ENCODE peak calls at places on chromosomes 11 and 22, in four cellular contexts. One of them, this sample, is unnamed.

GRCh38 chr22:24465566-24465965 is 29.6 kb upstream of the UPB1 start:
- DNase-seq in HepG2: peak
- DNase-seq in A549: peak
- DNase-seq in K562: peak
- DNase-seq in this sample: peak

GRCh38 chr11:6431861-6432260 is 8.9 kb downstream of the HPX start:
- DNase-seq in HepG2: no peak
- DNase-seq in K562: no peak
- DNase-seq in A549: peak
- DNase-seq in this sample: peak

GRCh38 chr11:19777342-19778102 is 64.9 kb downstream of the NAV2 start:
- DNase-seq in HepG2: peak
- DNase-seq in A549: peak
- DNase-seq in K562: peak
- DNase-seq in this sample: peak

GRCh38 chr11:9982796-9983579 is 311.0 kb downstream of the SBF2 start:
- DNase-seq in HepG2: peak
- DNase-seq in A549: peak
- DNase-seq in K562: peak
- DNase-seq in this sample: peak

GRCh38 chr11:77470504-77470903 is 3.4 kb downstream of the PAK1 start:
- DNase-seq in K562: no peak
- DNase-seq in HepG2: no peak
- DNase-seq in A549: no peak
- DNase-seq in this sample: no peak

GRCh38 chr11:29312817-29313216 is 704.0 kb downstream of the KCNA4 start:
- DNase-seq in A549: no peak
- DNase-seq in K562: no peak
- DNase-seq in HepG2: no peak
- DNase-seq in this sample: peak

GRCh38 chr11:82733444-82734119 is at the start of gene FAM181B:
- DNase-seq in A549: peak
- DNase-seq in K562: peak
- DNase-seq in HepG2: no peak
- DNase-seq in this sample: no peak

GRCh38 chr11:114301088-114301487 is 4.9 kb downstream of the NNMT start:
- DNase-seq in A549: no peak
- DNase-seq in K562: no peak
- DNase-seq in HepG2: no peak
- DNase-seq in this sample: no peak

GRCh38 chr11:19076744-19077589 is 16.4 kb upstream of the MRGPRX2 start:
- DNase-seq in HepG2: peak
- DNase-seq in A549: peak
- DNase-seq in K562: peak
- DNase-seq in this sample: peak

GRCh38 chr22:24230911-24231656 is 13.8 kb downstream of the GGT5 start:
- DNase-seq in A549: no peak
- DNase-seq in HepG2: no peak
- DNase-seq in K562: peak
- DNase-seq in this sample: no peak

GRCh38 chr11:77179048-77179447 is 51.0 kb downstream of the MYO7A start:
- DNase-seq in A549: no peak
- DNase-seq in HepG2: peak
- DNase-seq in K562: no peak
- DNase-seq in this sample: no peak

GRCh38 chr11:119361056-119361787 is 14.7 kb upstream of the MFRP start:
- DNase-seq in HepG2: peak
- DNase-seq in K562: peak
- DNase-seq in A549: peak
- DNase-seq in this sample: peak

GRCh38 chr11:131744847-131745246 is 374.4 kb downstream of the NTM start:
- DNase-seq in A549: no peak
- DNase-seq in K562: no peak
- DNase-seq in HepG2: no peak
- DNase-seq in this sample: peak

GRCh38 chr11:111936045-111936400 is 1.1 kb upstream of the DIXDC1 start:
- DNase-seq in HepG2: peak
- DNase-seq in K562: no peak
- DNase-seq in A549: no peak
- DNase-seq in this sample: peak

GRCh38 chr11:128411812-128412211 is 175.5 kb downstream of the ETS1 start:
- DNase-seq in A549: no peak
- DNase-seq in K562: no peak
- DNase-seq in HepG2: no peak
- DNase-seq in this sample: no peak
- TF ChIP-seq MAZ in A549: no peak
- TF ChIP-seq MAZ in K562: no peak
- TF ChIP-seq MAZ in HepG2: no peak
- TF ChIP-seq MAZ in this sample: no peak

GRCh38 chr22:43514476-43515157 is 102.8 kb downstream of the MPPED1 start:
- DNase-seq in A549: no peak
- DNase-seq in HepG2: no peak
- DNase-seq in K562: no peak
- DNase-seq in this sample: no peak
- TF ChIP-seq MAFK in A549: no peak
- TF ChIP-seq MAFK in HepG2: no peak
- TF ChIP-seq MAFK in K562: no peak
- TF ChIP-seq MAFK in this sample: no peak

GRCh38 chr22:41968601-41969000 is 642 bp upstream of the SEPTIN3 start:
- DNase-seq in K562: no peak
- DNase-seq in A549: no peak
- DNase-seq in HepG2: peak
- DNase-seq in this sample: peak

GRCh38 chr22:41964106-41964494 is 5.1 kb upstream of the SEPTIN3 start:
- DNase-seq in HepG2: no peak
- DNase-seq in A549: no peak
- DNase-seq in K562: no peak
- DNase-seq in this sample: no peak

GRCh38 chr22:41963453-41964105 is 5.7 kb upstream of the SEPTIN3 start:
- DNase-seq in A549: no peak
- DNase-seq in K562: no peak
- DNase-seq in HepG2: no peak
- DNase-seq in this sample: peak

GRCh38 chr22:41966607-41967240 is 2.5 kb upstream of the SEPTIN3 start:
- DNase-seq in K562: peak
- DNase-seq in HepG2: peak
- DNase-seq in A549: peak
- DNase-seq in this sample: peak

DNA sequence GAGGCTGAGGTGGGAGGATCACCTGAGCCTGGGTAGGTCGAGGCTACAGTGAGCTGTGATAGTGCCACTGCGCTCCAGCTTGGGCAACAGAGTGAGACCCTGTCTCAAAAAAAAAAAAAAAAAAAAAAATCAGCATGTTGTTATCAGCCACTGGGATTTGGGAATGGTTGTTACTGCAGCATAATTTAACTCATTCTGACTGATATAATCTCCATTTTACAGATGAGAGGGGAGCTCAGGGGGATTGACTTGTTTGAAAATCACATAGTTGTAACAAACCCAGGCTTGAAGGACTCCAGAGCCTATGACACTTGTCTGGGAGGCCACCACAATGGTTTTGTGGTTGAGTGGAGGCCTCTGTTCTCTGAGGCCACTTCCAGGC is 3.0 kb upstream of the SEPTIN3 start:
- DNase-seq in A549: no peak
- DNase-seq in K562: no peak
- DNase-seq in HepG2: no peak
- DNase-seq in this sample: no peak
- TF ChIP-seq MAZ in A549: no peak
- TF ChIP-seq MAZ in K562: no peak
- TF ChIP-seq MAZ in HepG2: no peak
- TF ChIP-seq MAZ in this sample: no peak

GRCh38 chr22:30183861-30184278 is 62.7 kb downstream of the LIF start:
- DNase-seq in HepG2: no peak
- DNase-seq in K562: peak
- DNase-seq in A549: no peak
- DNase-seq in this sample: peak
- TF ChIP-seq MAFK in HepG2: no peak
- TF ChIP-seq MAFK in K562: no peak
- TF ChIP-seq MAFK in A549: no peak
- TF ChIP-seq MAFK in this sample: no peak

DNA sequence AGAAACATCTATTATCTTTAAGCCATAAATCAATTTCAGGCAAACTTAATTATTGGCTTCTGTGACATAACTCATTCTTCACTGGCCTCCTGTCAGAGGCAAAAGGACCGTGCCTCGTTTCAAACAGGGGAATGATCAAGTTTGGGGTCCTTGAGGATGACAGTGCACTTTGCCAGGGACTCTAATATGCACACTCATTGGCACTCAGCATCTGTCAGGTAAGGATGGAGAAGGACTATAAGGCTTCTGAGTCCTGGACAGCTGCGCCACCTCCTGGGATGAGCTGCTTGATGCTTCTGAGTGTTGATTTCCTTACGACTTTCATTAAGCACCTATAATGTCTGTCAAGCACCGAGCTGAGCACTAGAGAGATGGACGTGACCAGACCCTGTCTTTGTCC is 20.2 kb downstream of the BPIFC start:
- DNase-seq in K562: peak
- DNase-seq in A549: peak
- DNase-seq in HepG2: peak
- DNase-seq in this sample: no peak
- TF ChIP-seq MAZ in K562: no peak
- TF ChIP-seq MAZ in A549: no peak
- TF ChIP-seq MAZ in HepG2: no peak
- TF ChIP-seq MAZ in this sample: no peak

GRCh38 chr11:75078233-75078632 is 18.4 kb downstream of the OR2AT4 start:
- DNase-seq in A549: peak
- DNase-seq in K562: no peak
- DNase-seq in HepG2: no peak
- DNase-seq in this sample: peak
- TF ChIP-seq MAFK in A549: no peak
- TF ChIP-seq MAFK in K562: no peak
- TF ChIP-seq MAFK in HepG2: no peak
- TF ChIP-seq MAFK in this sample: no peak

DNA sequence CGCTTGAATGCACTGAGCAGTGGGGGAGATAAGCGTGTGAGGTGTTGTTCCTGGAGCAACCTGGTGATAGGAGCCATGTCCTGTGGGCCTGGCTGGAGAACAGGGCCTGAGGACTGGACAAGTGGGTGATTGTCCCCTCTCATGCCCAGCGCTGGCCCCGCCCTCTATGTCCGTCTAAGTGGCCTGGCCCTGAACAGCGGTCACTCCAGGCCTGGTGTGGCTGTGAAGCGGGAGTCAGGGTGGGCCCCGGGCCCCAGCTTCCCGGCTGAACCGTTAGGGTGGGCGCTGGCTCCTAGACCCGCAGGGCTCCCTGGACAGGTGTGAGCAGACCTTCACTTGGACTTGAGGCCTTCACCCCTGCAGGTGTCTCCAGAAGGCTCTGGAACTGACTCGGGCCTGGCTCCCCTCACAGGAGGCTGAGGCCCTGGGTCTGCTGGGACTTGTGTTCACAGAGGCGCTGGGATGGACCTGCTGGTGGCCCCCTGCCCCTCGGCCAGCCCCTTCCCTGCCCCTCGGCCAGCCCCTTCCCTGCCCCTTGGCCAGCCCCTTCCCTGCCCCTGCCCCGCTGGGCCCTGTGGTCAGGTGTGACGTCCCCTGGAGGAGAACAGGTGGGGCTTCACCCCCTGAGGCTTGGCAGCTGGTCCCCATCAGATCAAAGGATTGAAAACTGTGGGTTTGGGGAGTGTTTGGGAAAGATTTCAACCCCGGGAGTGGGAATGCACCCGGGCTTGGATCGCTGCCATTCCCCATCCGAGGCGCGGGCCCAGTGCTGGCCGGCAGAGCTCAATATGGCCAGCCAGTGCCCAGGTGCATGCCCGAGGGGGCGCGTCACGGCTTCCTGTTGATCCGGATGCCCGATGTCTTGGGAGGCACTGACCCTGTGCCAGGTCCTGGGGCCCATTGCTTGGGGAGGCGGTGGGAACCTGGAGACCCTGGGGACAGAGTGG is 3.2 kb upstream of the MUC6 start:
- DNase-seq in A549: no peak
- DNase-seq in HepG2: no peak
- DNase-seq in K562: no peak
- DNase-seq in this sample: no peak
- TF ChIP-seq MAZ in A549: no peak
- TF ChIP-seq MAZ in HepG2: no peak
- TF ChIP-seq MAZ in K562: no peak
- TF ChIP-seq MAZ in this sample: no peak

GRCh38 chr11:94706211-94706610 is 61.9 kb upstream of the AMOTL1 start:
- DNase-seq in A549: no peak
- DNase-seq in HepG2: no peak
- DNase-seq in K562: no peak
- DNase-seq in this sample: peak
- TF ChIP-seq MAFK in A549: no peak
- TF ChIP-seq MAFK in HepG2: no peak
- TF ChIP-seq MAFK in K562: no peak
- TF ChIP-seq MAFK in this sample: no peak

GRCh38 chr11:94036096-94036495 is 14.9 kb downstream of the HEPHL1 start:
- DNase-seq in K562: no peak
- DNase-seq in HepG2: no peak
- DNase-seq in A549: no peak
- DNase-seq in this sample: no peak
- TF ChIP-seq MAZ in K562: no peak
- TF ChIP-seq MAZ in HepG2: no peak
- TF ChIP-seq MAZ in A549: no peak
- TF ChIP-seq MAZ in this sample: no peak